ENCODE peak calls at places on chromosomes 6 and 20, in four cellular contexts. B is spleen, V is AG10803, N is thoracic aorta. C is an unnamed sample.
A peak's percentile ranks its signal among the peaks of the same experiment; 100 is the strongest.

GRCh38 chr6:90413867-90414266 is 117.2 kb upstream of the BACH2 start:
- DNase-seq in B (peak; percentile 81), V (no peak), N (no peak), C (peak; percentile 60)

GRCh38 chr20:4488407-4489339 is 233.0 kb upstream of the PRND start:
- DNase-seq in B (no peak), V (peak; percentile 68), N (no peak), C (peak; percentile 54)

GRCh38 chr6:27078734-27079357 is 168.7 kb upstream of the PRSS16 start:
- DNase-seq in B (no peak), V (peak; percentile 65), N (no peak), C (peak; percentile 85)

GRCh38 chr20:18314786-18315406 is 26.6 kb downstream of the ZNF133 start:
- DNase-seq in B (no peak), V (peak; percentile 51), N (no peak), C (peak; percentile 59)

GRCh38 chr6:11705069-11705468 is 73.5 kb downstream of the ADTRP start:
- DNase-seq in B (no peak), V (no peak), N (no peak), C (no peak)

GRCh38 chr6:2656460-2657064 is 94.2 kb downstream of the MYLK4 start:
- DNase-seq in B (no peak), V (no peak), N (no peak), C (peak; percentile 22)

GRCh38 chr6:81892911-81893310 is 140.4 kb upstream of the TENT5A start:
- DNase-seq in B (no peak), V (no peak), N (no peak), C (no peak)

GRCh38 chr6:5998741-5999687 is 7.7 kb downstream of the NRN1 start:
- DNase-seq in B (peak; percentile 76), V (peak; percentile 50), N (no peak), C (no peak)

GRCh38 chr20:21801193-21801592 is 95.7 kb downstream of the PAX1 start:
- DNase-seq in B (no peak), V (no peak), N (no peak), C (no peak)

GRCh38 chr6:146770275-146770964 is 171.6 kb downstream of the ADGB start:
- DNase-seq in B (no peak), V (no peak), N (no peak), C (no peak)

GRCh38 chr20:13029687-13030510 is 21.1 kb downstream of the SPTLC3 start:
- DNase-seq in B (no peak), V (peak; percentile 97), N (peak; percentile 17), C (peak; percentile 98)

GRCh38 chr6:118867181-118867580 is 26.8 kb upstream of the ASF1A start:
- DNase-seq in B (no peak), V (no peak), N (no peak), C (no peak)

GRCh38 chr6:149990672-149991402 is 27.1 kb downstream of the ULBP1 start:
- DNase-seq in B (no peak), V (peak; percentile 5), N (no peak), C (no peak)

GRCh38 chr6:37608587-37608986 is 89.1 kb downstream of the MDGA1 start:
- DNase-seq in B (no peak), V (no peak), N (no peak), C (no peak)

GRCh38 chr20:33460711-33461110 is 17.1 kb upstream of the SNTA1 start:
- DNase-seq in B (no peak), V (no peak), N (no peak), C (no peak)

GRCh38 chr6:168319279-168320051 is at the start of gene DACT2:
- DNase-seq in B (no peak), V (no peak), N (no peak), C (no peak)

GRCh38 chr20:13649548-13649947 is 10.8 kb upstream of the TASP1 start:
- DNase-seq in B (no peak), V (no peak), N (no peak), C (no peak)

GRCh38 chr6:106253194-106253593 is 72.4 kb downstream of the ATG5 start:
- DNase-seq in B (no peak), V (peak; percentile 91), N (no peak), C (peak; percentile 51)

GRCh38 chr6:52136934-52137467 is 49.2 kb upstream of the IL17A start:
- DNase-seq in B (no peak), V (no peak), N (no peak), C (no peak)

GRCh38 chr6:11918021-11918738 is 93.9 kb upstream of the HIVEP1 start:
- DNase-seq in B (no peak), V (peak; percentile 86), N (no peak), C (peak; percentile 82)

GRCh38 chr6:79544299-79544927 is 7.2 kb upstream of the LCA5 start:
- DNase-seq in B (no peak), V (peak; percentile 83), N (no peak), C (peak; percentile 90)

GRCh38 chr6:35654883-35655282 is 33.8 kb downstream of the FKBP5 start:
- DNase-seq in B (no peak), V (no peak), N (no peak), C (no peak)

GRCh38 chr6:131013495-131013894 is 49.5 kb downstream of the EPB41L2 start:
- DNase-seq in B (no peak), V (peak; percentile 94), N (no peak), C (peak; percentile 96)

GRCh38 chr20:55415567-55416142 is 589.7 kb downstream of the CBLN4 start:
- DNase-seq in B (no peak), V (peak; percentile 0), N (no peak), C (peak; percentile 11)

GRCh38 chr6:10884245-10884972 is 2.4 kb upstream of the SYCP2L start:
- DNase-seq in B (no peak), V (no peak), N (no peak), C (no peak)

GRCh38 chr6:26331809-26332226 is 33.2 kb upstream of the BTN3A2 start:
- DNase-seq in B (no peak), V (no peak), N (no peak), C (no peak)

GRCh38 chr20:35306931-35307517 is 14.8 kb upstream of the FAM83C start:
- DNase-seq in B (no peak), V (peak; percentile 71), N (no peak), C (peak; percentile 86)

GRCh38 chr6:100664274-100665040 is 199.7 kb upstream of the SIM1 start:
- DNase-seq in B (no peak), V (peak; percentile 47), N (no peak), C (peak; percentile 69)
- TF ChIP-seq CTCF in B (peak; percentile 18), V (peak; percentile 65), N (peak; percentile 54), C (peak; percentile 56)

DNA sequence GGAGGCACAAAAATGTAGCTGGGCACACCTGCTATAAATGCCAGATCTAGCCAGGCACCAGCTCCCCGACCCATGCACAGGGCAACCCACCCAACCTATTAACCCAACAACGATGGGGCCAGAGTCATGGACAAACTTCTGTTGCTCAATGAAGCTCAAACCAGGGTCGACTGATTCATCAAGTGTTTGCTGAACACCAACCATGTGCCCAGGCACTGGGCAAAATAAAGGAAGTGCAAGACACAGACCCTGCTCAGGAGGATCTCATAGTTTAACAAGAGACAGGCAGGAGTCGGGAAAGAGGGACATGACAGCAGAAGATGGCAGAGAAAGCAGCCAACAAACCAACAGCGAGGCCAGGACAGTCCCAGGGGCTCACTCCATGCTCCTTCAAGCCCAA is 18.8 kb downstream of the KCNK5 start:
- DNase-seq in B (no peak), V (no peak), N (no peak), C (no peak)
- H3K4me3 ChIP-seq in B (no peak overlapping the region), V (no peak overlapping the region), N (no peak overlapping the region), C (no peak overlapping the region)

GRCh38 chr6:30834643-30835042 is 49.7 kb upstream of the DDR1 start:
- DNase-seq in B (no peak), V (peak; percentile 40), N (no peak), C (no peak)

GRCh38 chr6:30836957-30837356 is 47.4 kb upstream of the DDR1 start:
- DNase-seq in B (no peak), V (no peak), N (no peak), C (no peak)

GRCh38 chr6:30837432-30837831 is 46.9 kb upstream of the DDR1 start:
- DNase-seq in B (no peak), V (no peak), N (no peak), C (no peak)

GRCh38 chr6:30836431-30836866 is 47.9 kb upstream of the DDR1 start:
- DNase-seq in B (no peak), V (peak; percentile 88), N (peak; percentile 29), C (peak; percentile 57)

DNA sequence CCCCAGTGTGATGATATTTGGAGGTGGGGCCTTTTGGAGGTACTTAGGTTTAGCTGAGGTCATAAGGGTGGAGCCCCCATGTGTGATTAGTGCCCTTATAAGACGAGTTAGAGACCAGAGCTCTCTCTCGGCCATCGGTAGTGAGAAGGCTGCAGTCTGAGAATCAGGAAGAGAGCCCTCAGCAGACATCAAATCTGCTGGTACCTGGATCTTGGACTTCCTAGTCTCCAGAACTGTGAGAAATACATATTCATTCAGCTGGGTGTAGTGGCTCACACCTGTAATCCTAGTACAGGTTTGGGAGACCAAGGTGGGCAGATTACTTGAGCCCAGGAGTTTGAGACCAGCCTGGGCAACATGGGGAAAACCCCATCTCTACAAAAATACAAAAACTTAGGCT is 48.7 kb upstream of the DDR1 start:
- DNase-seq in B (no peak), V (no peak), N (no peak), C (no peak)
- TF ChIP-seq CTCF in B (no peak), V (no peak), N (no peak), C (no peak)

GRCh38 chr6:16985484-16986284 is 116.2 kb upstream of the STMND1 start:
- DNase-seq in B (no peak), V (peak; percentile 98), N (no peak), C (peak; percentile 31)
- H3K4me3 ChIP-seq in B (no peak overlapping the region), V (peak overlapping the region; percentile 47), N (no peak overlapping the region), C (no peak overlapping the region)

GRCh38 chr20:9359561-9360308 is 154.7 kb upstream of the LAMP5 start:
- DNase-seq in B (no peak), V (peak; percentile 88), N (no peak), C (peak; percentile 89)
- TF ChIP-seq CTCF in B (peak; percentile 41), V (peak; percentile 62), N (peak; percentile 43), C (peak; percentile 69)

GRCh38 chr6:160678230-160678629 is 14.2 kb upstream of the LPA start:
- DNase-seq in B (no peak), V (no peak), N (no peak), C (no peak)

GRCh38 chr6:160679402-160679769 is 15.3 kb upstream of the LPA start:
- DNase-seq in B (no peak), V (no peak), N (no peak), C (no peak)

GRCh38 chr6:160678744-160679401 is 14.8 kb upstream of the LPA start:
- DNase-seq in B (no peak), V (no peak), N (no peak), C (no peak)
- H3K4me3 ChIP-seq in B (no peak overlapping the region), V (no peak overlapping the region), N (no peak overlapping the region), C (no peak overlapping the region)

DNA sequence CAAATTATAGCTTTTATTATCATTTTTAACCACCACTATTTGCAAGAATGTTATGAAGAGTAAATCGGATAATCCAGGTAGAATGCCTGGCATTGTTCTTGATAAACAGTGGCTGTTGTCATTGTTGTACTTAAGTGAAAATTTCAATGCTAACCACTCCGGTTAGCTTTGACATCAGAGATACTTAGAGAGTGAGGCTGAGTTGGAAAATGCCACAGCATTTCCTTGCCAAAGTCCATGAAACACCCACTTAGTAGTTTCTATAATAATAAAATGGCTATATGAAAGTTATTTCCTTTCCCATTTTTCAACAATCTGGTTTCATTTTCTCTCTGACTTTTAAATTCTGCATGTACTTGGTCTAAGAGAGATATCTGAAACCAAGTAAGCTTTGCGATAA is 132.0 kb downstream of the CDK19 start:
- DNase-seq in B (no peak), V (no peak), N (no peak), C (no peak)
- TF ChIP-seq CTCF in B (no peak), V (no peak), N (no peak), C (no peak)